ENCODE peak calls at places on chromosomes 7 and 10, in four cellular contexts. H is Karpas-422, B is ascending aorta, L is K562. C is an unnamed sample. For H3K4me1, the result is how much of the 10 kb centered on the place peaks cover.

GRCh38 chr10:103703941-103704919 is 151.1 kb downstream of the SH3PXD2A start:
- DNase-seq in H (no peak), B (no peak), L (no peak), C (no peak)

GRCh38 chr7:2939193-2939885 is 95.2 kb upstream of the GNA12 start:
- DNase-seq in B (no peak), H (no peak), L (no peak), C (no peak)

GRCh38 chr10:91050371-91051034 is 129.6 kb upstream of the ANKRD1 start:
- DNase-seq in B (no peak), H (no peak), L (no peak), C (no peak)

GRCh38 chr7:103651978-103652377 is 206.0 kb upstream of the SLC26A5 start:
- DNase-seq in H (no peak), B (no peak), L (no peak), C (no peak)

GRCh38 chr7:93931655-93932054 is 10.1 kb downstream of the GNG11 start:
- DNase-seq in B (no peak), H (no peak), L (no peak), C (no peak)

GRCh38 chr7:133978502-133979295 is 148.4 kb upstream of the LRGUK start:
- DNase-seq in L (no peak), H (no peak), B (no peak), C (no peak)

GRCh38 chr10:114543456-114543855 is 114.6 kb downstream of the ABLIM1 start:
- DNase-seq in H (no peak), B (no peak), L (no peak), C (peak)

GRCh38 chr7:20153567-20153966 is 63.6 kb downstream of the MACC1 start:
- DNase-seq in L (no peak), B (no peak), H (no peak), C (no peak)

GRCh38 chr10:52256832-52257691 is 57.0 kb upstream of the DKK1 start:
- DNase-seq in B (no peak), L (no peak), H (no peak), C (no peak)
- H3K4me3 ChIP-seq in B (no peak), L (no peak), H (no peak), C (no peak)

DNA sequence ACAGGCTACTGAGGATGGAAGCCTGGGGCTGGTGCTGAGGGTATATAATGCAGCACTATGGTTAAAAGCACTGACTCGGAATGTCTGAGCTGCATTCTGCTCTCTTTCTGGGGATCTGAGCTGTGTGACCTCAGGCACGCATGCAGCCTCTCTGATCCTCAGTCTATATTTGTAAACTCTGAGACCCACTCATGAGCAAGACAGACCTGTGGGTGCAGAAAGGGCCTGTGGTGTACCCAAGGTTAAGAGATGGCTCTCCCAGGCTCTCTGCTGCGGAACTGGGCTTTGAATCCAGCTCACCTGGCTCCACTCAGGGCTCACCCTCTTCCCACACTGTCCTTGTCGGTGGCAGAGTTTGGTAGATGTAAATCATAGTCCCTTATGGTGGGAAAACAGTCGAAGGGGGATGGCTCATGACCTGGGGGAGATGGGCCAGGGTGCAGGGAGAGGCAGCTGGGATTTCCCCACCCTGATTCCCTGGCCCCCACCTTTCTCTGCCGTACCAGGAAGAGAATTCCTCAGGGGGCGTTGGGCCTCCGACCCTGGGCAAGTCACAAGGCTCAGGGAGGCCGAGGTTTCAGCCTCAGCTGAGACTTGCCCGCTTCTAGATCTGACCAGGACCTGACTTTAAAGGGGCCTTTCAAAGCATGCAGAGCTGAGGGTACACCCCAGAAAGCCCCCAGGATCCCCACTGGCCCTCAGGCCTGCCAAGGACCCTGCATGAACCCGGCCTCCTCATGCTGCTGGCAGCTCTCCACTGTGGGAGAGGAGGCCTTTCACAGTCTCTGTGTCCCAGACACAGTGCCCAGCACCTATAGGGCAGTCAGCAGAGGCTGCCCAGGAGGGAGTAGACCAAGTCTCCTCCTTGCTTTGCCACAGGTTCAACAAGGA is 89.7 kb downstream of the CHST15 start:
- DNase-seq in L (no peak), H (no peak), B (no peak), C (no peak)
- H3K4me1 ChIP-seq in L (under half), H (under half), B (under half), C (under half)

GRCh38 chr7:87473192-87473591 is 2.3 kb downstream of the ABCB4 start:
- DNase-seq in B (no peak), H (no peak), L (no peak), C (no peak)

GRCh38 chr7:87474046-87474445 is 1.4 kb downstream of the ABCB4 start:
- DNase-seq in H (no peak), L (no peak), B (no peak), C (no peak)

GRCh38 chr7:87476179-87476557 is 688 bp upstream of the ABCB4 start:
- DNase-seq in H (no peak), L (no peak), B (no peak), C (no peak)

GRCh38 chr7:87474533-87475358 is 734 bp downstream of the ABCB4 start:
- DNase-seq in L (no peak), H (peak), B (no peak), C (peak)

GRCh38 chr7:87475359-87476178 is at the start of gene ABCB4:
- DNase-seq in H (no peak), B (no peak), L (peak), C (no peak)
- H3K27ac ChIP-seq in H (no peak), B (peak), L (no peak), C (peak)

DNA sequence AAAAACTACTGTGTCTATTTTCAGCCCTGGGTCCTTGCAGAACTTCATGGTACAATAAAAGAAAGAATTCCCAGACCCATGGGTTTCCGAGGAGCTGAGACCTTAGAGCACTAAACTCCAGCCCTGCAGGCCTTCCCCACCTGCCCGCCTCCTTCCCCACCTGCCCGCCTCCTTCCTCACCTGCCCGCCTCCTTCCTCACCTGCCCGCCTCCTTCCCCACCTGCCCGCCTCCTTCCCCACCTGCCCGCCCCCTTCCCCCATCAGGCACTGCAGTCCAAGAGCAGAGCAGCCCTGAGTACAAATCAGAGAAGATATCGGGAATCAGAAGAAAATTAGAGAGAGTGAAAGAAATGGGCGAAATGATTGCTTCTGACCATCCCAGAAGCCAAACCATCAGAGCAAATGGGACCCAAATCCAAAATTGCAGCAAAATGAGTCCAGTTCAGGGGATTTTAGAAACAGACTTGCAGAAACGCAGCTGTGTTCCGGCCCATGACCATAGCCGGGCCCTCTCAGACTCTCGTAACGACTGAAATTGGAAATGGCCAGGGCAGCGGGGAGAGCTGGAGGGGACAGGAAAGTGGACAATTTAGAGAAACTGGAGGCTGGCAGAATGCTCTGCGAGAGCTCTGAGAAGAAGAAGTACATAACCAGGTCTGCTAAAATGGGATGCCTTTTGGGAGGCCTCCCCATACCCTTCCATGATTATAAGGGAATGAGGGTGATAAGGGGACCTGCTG is 568.4 kb downstream of the TCERG1L start:
- DNase-seq in L (no peak), B (no peak), H (no peak), C (no peak)
- H3K4me3 ChIP-seq in L (no peak), B (no peak), H (no peak), C (no peak)

C was measured in OCI-LY7.